ENCODE peak calls at places on chromosomes 12 and 14, in four cellular contexts. J is lower lobe of right lung, G is NCI-H2029, M is occipital lobe. V is an unnamed sample.

GRCh38 chr14:35747379-35747778 is 61.7 kb downstream of the RALGAPA1 start:
- DNase-seq in G (peak), M (no peak), J (no peak), V (peak)

GRCh38 chr12:69055280-69055679 is 122.3 kb upstream of the CPM start:
- DNase-seq in J (no peak), G (no peak), M (no peak), V (no peak)

GRCh38 chr12:75404231-75404630 is 13.3 kb downstream of the GLIPR1L2 start:
- DNase-seq in G (no peak), M (no peak), J (no peak), V (no peak)

GRCh38 chr12:14828896-14829295 is 14.4 kb downstream of the ART4 start:
- DNase-seq in M (no peak), J (no peak), G (no peak), V (no peak)

GRCh38 chr12:76144253-76144564 is 59.7 kb upstream of the NAP1L1 start:
- DNase-seq in M (no peak), J (no peak), G (no peak), V (no peak)

GRCh38 chr14:49796025-49796424 is 28.1 kb downstream of the KLHDC2 start:
- DNase-seq in J (no peak), M (no peak), G (no peak), V (no peak)

GRCh38 chr14:24911324-24912095 is 138.4 kb downstream of the STXBP6 start:
- DNase-seq in J (no peak), G (peak), M (no peak), V (no peak)

GRCh38 chr12:129552996-129553750 is 350.7 kb downstream of the TMEM132D start:
- DNase-seq in G (no peak), J (no peak), M (no peak), V (no peak)

GRCh38 chr14:95875831-95876768 is 532 bp upstream of the TUNAR start:
- DNase-seq in J (no peak), G (no peak), M (no peak), V (no peak)

GRCh38 chr12:121114019-121114639 is 18.5 kb upstream of the P2RX7 start:
- DNase-seq in J (no peak), M (no peak), G (no peak), V (no peak)

GRCh38 chr14:61466249-61466904 is 145.0 kb downstream of the PRKCH start:
- DNase-seq in M (no peak), J (no peak), G (no peak), V (no peak)

GRCh38 chr14:69708586-69709169 is 58.3 kb upstream of the SRSF5 start:
- DNase-seq in J (no peak), G (no peak), M (no peak), V (no peak)

GRCh38 chr14:101225729-101226152 is 322.2 kb upstream of the RTL1 start:
- DNase-seq in M (no peak), J (no peak), G (no peak), V (no peak)

GRCh38 chr12:101670007-101670671 is 27.3 kb upstream of the CHPT1 start:
- DNase-seq in J (no peak), G (no peak), M (no peak), V (no peak)

GRCh38 chr14:39175445-39176262 is 600 bp downstream of the PNN start:
- DNase-seq in G (peak), M (no peak), J (no peak), V (no peak)

GRCh38 chr12:106428379-106428778 is 70.8 kb downstream of the POLR3B start:
- DNase-seq in G (no peak), M (no peak), J (no peak), V (peak)

GRCh38 chr14:106842687-106843086 is 1316.3 kb downstream of the TMEM121 start:
- DNase-seq in M (no peak), G (no peak), J (no peak), V (no peak)

GRCh38 chr12:57465747-57466505 is 6.3 kb downstream of the GLI1 start:
- DNase-seq in G (no peak), J (no peak), M (no peak), V (no peak)

GRCh38 chr12:98399532-98399931 is 115.9 kb upstream of the TMPO start:
- DNase-seq in J (no peak), M (peak), G (no peak), V (no peak)

GRCh38 chr12:108779998-108780688 is 48.8 kb upstream of the CORO1C start:
- DNase-seq in M (no peak), G (no peak), J (no peak), V (no peak)

GRCh38 chr12:56601503-56601902 is 28.6 kb downstream of the BAZ2A start:
- DNase-seq in G (no peak), J (no peak), M (no peak), V (no peak)

GRCh38 chr12:99920561-99920960 is 64.2 kb downstream of the ANKS1B start:
- DNase-seq in M (no peak), J (no peak), G (no peak), V (no peak)

GRCh38 chr12:127929172-127929571 is 337.8 kb upstream of the TMEM132C start:
- DNase-seq in J (no peak), M (no peak), G (no peak), V (no peak)

GRCh38 chr14:38870437-38870836 is 232.6 kb downstream of the SEC23A start:
- DNase-seq in J (no peak), M (no peak), G (no peak), V (no peak)

V was measured in LNCaP clone FGC.